ENCODE peak calls at places on chromosome 3, in ten cellular contexts. One of them, this sample, is unnamed.

GRCh38 chr3:141289228-141289772 is 57.7 kb downstream of the PXYLP1 start:
- DNase-seq in GM06990: no peak
- DNase-seq in fibroblast of the aortic adventitia: no peak
- DNase-seq in fibroblast of pulmonary artery: no peak
- DNase-seq in uterus: no peak
- DNase-seq in cardiac fibroblast: no peak
- DNase-seq in psoas muscle: no peak
- DNase-seq in epithelial cell of esophagus: no peak
- DNase-seq in A549: no peak
- DNase-seq in heart left ventricle: no peak
- DNase-seq in this sample: no peak

GRCh38 chr3:125200731-125201139 is 11.8 kb downstream of the SLC12A8 start:
- DNase-seq in cardiac fibroblast: no peak
- DNase-seq in uterus: no peak
- DNase-seq in fibroblast of pulmonary artery: no peak
- DNase-seq in epithelial cell of esophagus: no peak
- DNase-seq in fibroblast of the aortic adventitia: no peak
- DNase-seq in GM06990: peak; percentile 64
- DNase-seq in psoas muscle: no peak
- DNase-seq in A549: no peak
- DNase-seq in heart left ventricle: no peak
- DNase-seq in this sample: no peak

GRCh38 chr3:132284006-132284405 is 33.2 kb upstream of the ACP3 start:
- DNase-seq in heart left ventricle: no peak
- DNase-seq in fibroblast of the aortic adventitia: peak; percentile 21
- DNase-seq in A549: no peak
- DNase-seq in epithelial cell of esophagus: no peak
- DNase-seq in GM06990: no peak
- DNase-seq in uterus: no peak
- DNase-seq in fibroblast of pulmonary artery: peak; percentile 13
- DNase-seq in psoas muscle: no peak
- DNase-seq in cardiac fibroblast: peak; percentile 33
- DNase-seq in this sample: no peak

GRCh38 chr3:46944191-46944590 is 32.4 kb downstream of the CCDC12 start:
- DNase-seq in heart left ventricle: no peak
- DNase-seq in A549: peak; percentile 35
- DNase-seq in fibroblast of the aortic adventitia: no peak
- DNase-seq in cardiac fibroblast: no peak
- DNase-seq in epithelial cell of esophagus: no peak
- DNase-seq in GM06990: no peak
- DNase-seq in fibroblast of pulmonary artery: no peak
- DNase-seq in uterus: no peak
- DNase-seq in psoas muscle: no peak
- DNase-seq in this sample: no peak

GRCh38 chr3:85167576-85167975 is 208.8 kb downstream of the CADM2 start:
- DNase-seq in GM06990: no peak
- DNase-seq in cardiac fibroblast: no peak
- DNase-seq in uterus: no peak
- DNase-seq in fibroblast of pulmonary artery: no peak
- DNase-seq in heart left ventricle: no peak
- DNase-seq in fibroblast of the aortic adventitia: no peak
- DNase-seq in psoas muscle: no peak
- DNase-seq in epithelial cell of esophagus: no peak
- DNase-seq in A549: no peak
- DNase-seq in this sample: no peak

GRCh38 chr3:50347187-50347813 is 1.8 kb upstream of the ZMYND10 start:
- DNase-seq in psoas muscle: peak; percentile 69
- DNase-seq in fibroblast of pulmonary artery: peak; percentile 80
- DNase-seq in uterus: peak; percentile 78
- DNase-seq in A549: peak; percentile 62
- DNase-seq in fibroblast of the aortic adventitia: peak; percentile 75
- DNase-seq in heart left ventricle: peak; percentile 76
- DNase-seq in epithelial cell of esophagus: peak; percentile 73
- DNase-seq in cardiac fibroblast: peak; percentile 83
- DNase-seq in GM06990: no peak
- DNase-seq in this sample: peak; percentile 83

GRCh38 chr3:42503957-42504333 is 1.5 kb downstream of the VIPR1 start:
- DNase-seq in A549: no peak
- DNase-seq in epithelial cell of esophagus: no peak
- DNase-seq in heart left ventricle: no peak
- DNase-seq in psoas muscle: no peak
- DNase-seq in GM06990: no peak
- DNase-seq in uterus: no peak
- DNase-seq in fibroblast of the aortic adventitia: no peak
- DNase-seq in cardiac fibroblast: no peak
- DNase-seq in fibroblast of pulmonary artery: no peak
- DNase-seq in this sample: peak; percentile 34

GRCh38 chr3:193656445-193656844 is 63.4 kb downstream of the OPA1 start:
- DNase-seq in uterus: no peak
- DNase-seq in A549: no peak
- DNase-seq in fibroblast of pulmonary artery: no peak
- DNase-seq in psoas muscle: no peak
- DNase-seq in fibroblast of the aortic adventitia: no peak
- DNase-seq in cardiac fibroblast: no peak
- DNase-seq in epithelial cell of esophagus: no peak
- DNase-seq in GM06990: no peak
- DNase-seq in heart left ventricle: no peak
- DNase-seq in this sample: no peak

GRCh38 chr3:151526771-151527170 is 65.9 kb upstream of the IGSF10 start:
- DNase-seq in fibroblast of the aortic adventitia: no peak
- DNase-seq in uterus: no peak
- DNase-seq in GM06990: no peak
- DNase-seq in A549: no peak
- DNase-seq in heart left ventricle: no peak
- DNase-seq in epithelial cell of esophagus: no peak
- DNase-seq in psoas muscle: no peak
- DNase-seq in fibroblast of pulmonary artery: no peak
- DNase-seq in cardiac fibroblast: no peak
- DNase-seq in this sample: no peak

GRCh38 chr3:188788621-188789081 is 383.1 kb upstream of the TPRG1 start:
- DNase-seq in A549: no peak
- DNase-seq in uterus: no peak
- DNase-seq in fibroblast of pulmonary artery: peak; percentile 96
- DNase-seq in heart left ventricle: no peak
- DNase-seq in epithelial cell of esophagus: peak; percentile 72
- DNase-seq in GM06990: no peak
- DNase-seq in cardiac fibroblast: peak; percentile 99
- DNase-seq in fibroblast of the aortic adventitia: peak; percentile 84
- DNase-seq in psoas muscle: no peak
- DNase-seq in this sample: no peak

GRCh38 chr3:177150970-177151627 is 46.2 kb downstream of the TBL1XR1 start:
- DNase-seq in heart left ventricle: no peak
- DNase-seq in A549: peak; percentile 7
- DNase-seq in cardiac fibroblast: peak; percentile 91
- DNase-seq in psoas muscle: no peak
- DNase-seq in fibroblast of pulmonary artery: peak; percentile 82
- DNase-seq in fibroblast of the aortic adventitia: peak; percentile 84
- DNase-seq in GM06990: peak; percentile 33
- DNase-seq in epithelial cell of esophagus: peak; percentile 89
- DNase-seq in uterus: no peak
- DNase-seq in this sample: no peak

GRCh38 chr3:31294430-31295149 is 238.1 kb upstream of the STT3B start:
- DNase-seq in fibroblast of the aortic adventitia: peak; percentile 36
- DNase-seq in heart left ventricle: no peak
- DNase-seq in uterus: no peak
- DNase-seq in A549: no peak
- DNase-seq in cardiac fibroblast: peak; percentile 28
- DNase-seq in epithelial cell of esophagus: no peak
- DNase-seq in psoas muscle: no peak
- DNase-seq in GM06990: no peak
- DNase-seq in fibroblast of pulmonary artery: peak; percentile 29
- DNase-seq in this sample: no peak

GRCh38 chr3:134464693-134465385 is 20.9 kb downstream of the ANAPC13 start:
- DNase-seq in GM06990: no peak
- DNase-seq in uterus: no peak
- DNase-seq in fibroblast of the aortic adventitia: peak; percentile 61
- DNase-seq in A549: no peak
- DNase-seq in cardiac fibroblast: no peak
- DNase-seq in psoas muscle: no peak
- DNase-seq in epithelial cell of esophagus: no peak
- DNase-seq in heart left ventricle: no peak
- DNase-seq in fibroblast of pulmonary artery: no peak
- DNase-seq in this sample: no peak

GRCh38 chr3:138862924-138863775 is 28.4 kb upstream of the PIK3CB start:
- DNase-seq in fibroblast of pulmonary artery: peak; percentile 62
- DNase-seq in uterus: no peak
- DNase-seq in A549: peak; percentile 86
- DNase-seq in fibroblast of the aortic adventitia: peak; percentile 64
- DNase-seq in epithelial cell of esophagus: peak; percentile 98
- DNase-seq in GM06990: no peak
- DNase-seq in psoas muscle: no peak
- DNase-seq in heart left ventricle: no peak
- DNase-seq in cardiac fibroblast: peak; percentile 70
- DNase-seq in this sample: no peak
- H3K4me3 ChIP-seq in fibroblast of pulmonary artery: no peak overlapping the region
- H3K4me3 ChIP-seq in uterus: no peak overlapping the region
- H3K4me3 ChIP-seq in A549: peak overlapping the region; percentile 14
- H3K4me3 ChIP-seq in fibroblast of the aortic adventitia: no peak overlapping the region
- H3K4me3 ChIP-seq in epithelial cell of esophagus: no peak overlapping the region
- H3K4me3 ChIP-seq in GM06990: no peak overlapping the region
- H3K4me3 ChIP-seq in psoas muscle: peak overlapping the region; percentile 5
- H3K4me3 ChIP-seq in heart left ventricle: peak overlapping the region; percentile 20
- H3K4me3 ChIP-seq in cardiac fibroblast: no peak overlapping the region
- H3K4me3 ChIP-seq in this sample: no peak overlapping the region

GRCh38 chr3:12750223-12750622 is 8.8 kb downstream of the TMEM40 start:
- DNase-seq in A549: peak; percentile 67
- DNase-seq in uterus: peak; percentile 19
- DNase-seq in fibroblast of the aortic adventitia: peak; percentile 85
- DNase-seq in GM06990: no peak
- DNase-seq in psoas muscle: peak; percentile 45
- DNase-seq in cardiac fibroblast: peak; percentile 84
- DNase-seq in epithelial cell of esophagus: peak; percentile 72
- DNase-seq in heart left ventricle: no peak
- DNase-seq in fibroblast of pulmonary artery: peak; percentile 84
- DNase-seq in this sample: no peak
- H3K4me3 ChIP-seq in A549: no peak overlapping the region
- H3K4me3 ChIP-seq in uterus: no peak overlapping the region
- H3K4me3 ChIP-seq in fibroblast of the aortic adventitia: no peak overlapping the region
- H3K4me3 ChIP-seq in GM06990: no peak overlapping the region
- H3K4me3 ChIP-seq in psoas muscle: no peak overlapping the region
- H3K4me3 ChIP-seq in cardiac fibroblast: no peak overlapping the region
- H3K4me3 ChIP-seq in epithelial cell of esophagus: no peak overlapping the region
- H3K4me3 ChIP-seq in heart left ventricle: no peak overlapping the region
- H3K4me3 ChIP-seq in fibroblast of pulmonary artery: no peak overlapping the region
- H3K4me3 ChIP-seq in this sample: no peak overlapping the region

DNA sequence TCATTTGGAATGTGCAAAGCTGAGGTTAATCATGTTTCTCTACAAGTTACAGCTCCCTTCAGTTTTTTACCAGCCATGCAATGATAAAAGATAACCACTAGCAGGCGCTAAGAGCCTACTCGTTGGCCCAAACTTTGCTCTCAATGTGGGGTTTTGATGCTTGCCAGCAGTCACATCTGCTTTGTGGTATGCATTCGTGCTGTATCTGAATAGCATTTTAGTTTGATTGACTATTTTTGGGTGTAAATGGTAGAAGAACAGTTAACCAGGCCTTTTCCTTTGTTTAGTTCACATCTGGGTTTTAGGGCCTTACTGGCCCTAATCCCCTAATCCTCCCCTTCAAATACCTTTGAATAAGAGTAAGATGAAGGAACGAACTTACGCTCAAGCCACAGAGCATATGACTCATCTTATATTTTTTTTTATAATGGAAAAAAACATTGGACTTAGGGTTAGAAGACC is 4.4 kb upstream of the CLDN11 start:
- DNase-seq in psoas muscle: no peak
- DNase-seq in A549: peak; percentile 63
- DNase-seq in GM06990: no peak
- DNase-seq in uterus: peak; percentile 45
- DNase-seq in fibroblast of pulmonary artery: peak; percentile 90
- DNase-seq in fibroblast of the aortic adventitia: peak; percentile 98
- DNase-seq in epithelial cell of esophagus: peak; percentile 73
- DNase-seq in cardiac fibroblast: peak; percentile 92
- DNase-seq in heart left ventricle: no peak
- DNase-seq in this sample: no peak
- H3K4me3 ChIP-seq in psoas muscle: no peak overlapping the region
- H3K4me3 ChIP-seq in A549: no peak overlapping the region
- H3K4me3 ChIP-seq in GM06990: no peak overlapping the region
- H3K4me3 ChIP-seq in uterus: no peak overlapping the region
- H3K4me3 ChIP-seq in fibroblast of pulmonary artery: no peak overlapping the region
- H3K4me3 ChIP-seq in fibroblast of the aortic adventitia: no peak overlapping the region
- H3K4me3 ChIP-seq in epithelial cell of esophagus: no peak overlapping the region
- H3K4me3 ChIP-seq in cardiac fibroblast: no peak overlapping the region
- H3K4me3 ChIP-seq in heart left ventricle: no peak overlapping the region
- H3K4me3 ChIP-seq in this sample: no peak overlapping the region

GRCh38 chr3:104909721-104910120 is 457.0 kb upstream of the ALCAM start:
- DNase-seq in GM06990: no peak
- DNase-seq in heart left ventricle: no peak
- DNase-seq in fibroblast of pulmonary artery: peak; percentile 24
- DNase-seq in cardiac fibroblast: peak; percentile 84
- DNase-seq in psoas muscle: no peak
- DNase-seq in A549: no peak
- DNase-seq in fibroblast of the aortic adventitia: no peak
- DNase-seq in epithelial cell of esophagus: no peak
- DNase-seq in uterus: no peak
- DNase-seq in this sample: no peak

GRCh38 chr3:104908761-104909160 is 457.9 kb upstream of the ALCAM start:
- DNase-seq in epithelial cell of esophagus: peak; percentile 62
- DNase-seq in cardiac fibroblast: no peak
- DNase-seq in heart left ventricle: no peak
- DNase-seq in fibroblast of the aortic adventitia: peak; percentile 11
- DNase-seq in A549: no peak
- DNase-seq in fibroblast of pulmonary artery: peak; percentile 8
- DNase-seq in psoas muscle: no peak
- DNase-seq in GM06990: no peak
- DNase-seq in uterus: no peak
- DNase-seq in this sample: no peak

GRCh38 chr3:104907507-104907906 is 459.2 kb upstream of the ALCAM start:
- DNase-seq in fibroblast of pulmonary artery: peak; percentile 90
- DNase-seq in fibroblast of the aortic adventitia: peak; percentile 81
- DNase-seq in GM06990: no peak
- DNase-seq in cardiac fibroblast: peak; percentile 97
- DNase-seq in epithelial cell of esophagus: peak; percentile 84
- DNase-seq in heart left ventricle: no peak
- DNase-seq in uterus: no peak
- DNase-seq in psoas muscle: no peak
- DNase-seq in A549: no peak
- DNase-seq in this sample: no peak

GRCh38 chr3:104911376-104911775 is 455.3 kb upstream of the ALCAM start:
- DNase-seq in fibroblast of pulmonary artery: no peak
- DNase-seq in psoas muscle: no peak
- DNase-seq in GM06990: no peak
- DNase-seq in epithelial cell of esophagus: no peak
- DNase-seq in A549: no peak
- DNase-seq in heart left ventricle: no peak
- DNase-seq in uterus: no peak
- DNase-seq in fibroblast of the aortic adventitia: peak; percentile 18
- DNase-seq in cardiac fibroblast: peak; percentile 25
- DNase-seq in this sample: no peak

DNA sequence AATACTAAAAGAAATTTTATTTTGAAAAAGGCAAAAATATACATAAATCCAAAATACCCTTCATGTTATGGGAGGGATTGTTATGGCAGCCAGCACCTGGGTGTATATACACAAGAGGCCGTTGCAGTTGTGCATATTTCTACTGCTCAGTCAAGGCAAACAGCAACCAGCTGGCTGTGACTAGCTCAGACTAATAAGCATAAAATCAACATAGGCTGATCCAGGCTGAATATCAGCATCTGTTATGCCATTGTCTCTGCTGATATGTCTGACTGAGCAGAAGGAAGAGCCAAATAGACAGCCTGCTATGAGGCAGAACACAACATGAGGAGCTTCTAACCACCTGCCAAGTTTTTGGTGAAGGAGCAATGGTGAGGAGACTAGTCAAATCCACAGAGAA is 457.5 kb upstream of the ALCAM start:
- DNase-seq in GM06990: no peak
- DNase-seq in psoas muscle: no peak
- DNase-seq in epithelial cell of esophagus: peak; percentile 76
- DNase-seq in fibroblast of pulmonary artery: peak; percentile 64
- DNase-seq in cardiac fibroblast: peak; percentile 91
- DNase-seq in A549: peak; percentile 2
- DNase-seq in uterus: no peak
- DNase-seq in fibroblast of the aortic adventitia: peak; percentile 54
- DNase-seq in heart left ventricle: no peak
- DNase-seq in this sample: no peak
- H3K4me3 ChIP-seq in GM06990: no peak overlapping the region
- H3K4me3 ChIP-seq in psoas muscle: no peak overlapping the region
- H3K4me3 ChIP-seq in epithelial cell of esophagus: no peak overlapping the region
- H3K4me3 ChIP-seq in fibroblast of pulmonary artery: no peak overlapping the region
- H3K4me3 ChIP-seq in cardiac fibroblast: peak overlapping the region; percentile 33
- H3K4me3 ChIP-seq in A549: no peak overlapping the region
- H3K4me3 ChIP-seq in uterus: no peak overlapping the region
- H3K4me3 ChIP-seq in fibroblast of the aortic adventitia: no peak overlapping the region
- H3K4me3 ChIP-seq in heart left ventricle: no peak overlapping the region
- H3K4me3 ChIP-seq in this sample: no peak overlapping the region

This sample was measured in sigmoid colon.